ENCODE peak calls at places on chromosomes 4 and X, in seven cellular contexts. V, E, U, J, Z, F and H are unnamed samples.
A peak's percentile ranks its signal among the peaks of the same experiment; 100 is the strongest.

GRCh38 chr4:1856920-1857699 is 1.2 kb upstream of the LETM1 start:
- DNase-seq in V (no peak), E (no peak), U (no peak), J (peak; percentile 33), Z (no peak), F (peak; percentile 45), H (no peak)

GRCh38 chrX:48083212-48083611 is 11.8 kb upstream of the ZNF630 start:
- DNase-seq in V (peak; percentile 15), E (peak; percentile 3), U (no peak), J (peak; percentile 0), Z (peak; percentile 42), F (peak; percentile 35), H (peak; percentile 10)

GRCh38 chr4:177302371-177303100 is 7.1 kb upstream of the NEIL3 start:
- DNase-seq in V (no peak), E (no peak), U (no peak), J (no peak), Z (no peak), F (no peak), H (no peak)

GRCh38 chr4:155237567-155237966 is 29.1 kb downstream of the NPY2R start:
- DNase-seq in V (no peak), E (no peak), U (no peak), J (no peak), Z (no peak), F (no peak), H (no peak)

GRCh38 chrX:4397471-4397870 is 684.0 kb upstream of the PRKX start:
- DNase-seq in V (no peak), E (no peak), U (no peak), J (no peak), Z (no peak), F (no peak), H (no peak)

GRCh38 chr4:152052431-152053057 is 291.7 kb upstream of the GATB start:
- DNase-seq in V (no peak), E (no peak), U (no peak), J (no peak), Z (no peak), F (no peak), H (no peak)

GRCh38 chrX:154799554-154800348 is 5.5 kb downstream of the MPP1 start:
- DNase-seq in V (peak; percentile 98), E (peak; percentile 92), U (no peak), J (no peak), Z (no peak), F (no peak), H (no peak)

GRCh38 chr4:128483816-128484215 is 196.2 kb upstream of the PGRMC2 start:
- DNase-seq in V (no peak), E (no peak), U (no peak), J (no peak), Z (no peak), F (no peak), H (no peak)

GRCh38 chr4:72314869-72315268 is 254.2 kb downstream of the ADAMTS3 start:
- DNase-seq in V (no peak), E (no peak), U (no peak), J (no peak), Z (no peak), F (no peak), H (no peak)

GRCh38 chrX:147735364-147735763 is 176.4 kb upstream of the FMR1 start:
- DNase-seq in V (no peak), E (no peak), U (no peak), J (no peak), Z (no peak), F (no peak), H (no peak)

GRCh38 chr4:36027203-36027602 is 217.1 kb downstream of the ARAP2 start:
- DNase-seq in V (no peak), E (no peak), U (no peak), J (no peak), Z (no peak), F (no peak), H (no peak)

GRCh38 chrX:45505214-45505613 is 304.5 kb upstream of the DIPK2B start:
- DNase-seq in V (no peak), E (no peak), U (no peak), J (no peak), Z (no peak), F (no peak), H (no peak)